ENCODE peak calls at places on chromosomes 4 and X, in four cellular contexts. R, W, B and J are unnamed samples.

GRCh38 chr4:142687547-142688275 is 158.4 kb downstream of the INPP4B start:
- DNase-seq in B (no peak), W (no peak), R (no peak), J (no peak)

GRCh38 chrX:52574416-52575275 is 57.8 kb upstream of the XAGE1B start:
- DNase-seq in B (peak; percentile 23), W (no peak), R (no peak), J (no peak)

GRCh38 chrX:68710870-68711576 is 63.6 kb downstream of the STARD8 start:
- DNase-seq in B (peak; percentile 68), R (no peak), W (peak; percentile 61), J (no peak)

GRCh38 chr4:181301735-181302380 is 941.3 kb upstream of the TENM3 start:
- DNase-seq in R (no peak), B (peak; percentile 73), W (peak; percentile 59), J (no peak)

GRCh38 chr4:39085891-39086290 is 23.9 kb downstream of the KLHL5 start:
- DNase-seq in R (no peak), B (no peak), W (no peak), J (no peak)

GRCh38 chr4:15659768-15660394 is 4.7 kb upstream of the FBXL5 start:
- DNase-seq in W (no peak), R (no peak), B (no peak), J (no peak)

GRCh38 chr4:70637239-70637920 is 8.8 kb downstream of the ENAM start:
- DNase-seq in B (no peak), W (no peak), R (no peak), J (no peak)

GRCh38 chr4:71441186-71442169 is 102.7 kb downstream of the SLC4A4 start:
- DNase-seq in W (no peak), B (no peak), R (no peak), J (no peak)

GRCh38 chrX:102950908-102951866 is 14.1 kb downstream of the RAB40AL start:
- DNase-seq in W (no peak), B (peak; percentile 64), R (peak; percentile 27), J (peak; percentile 27)

GRCh38 chr4:2261110-2261852 is 628 bp downstream of the MXD4 start:
- DNase-seq in R (peak; percentile 61), W (peak; percentile 76), B (peak; percentile 28), J (peak; percentile 64)

GRCh38 chr4:8400641-8401325 is 39.7 kb downstream of the ACOX3 start:
- DNase-seq in W (no peak), B (no peak), R (no peak), J (no peak)

GRCh38 chr4:142549726-142550463 is 296.2 kb downstream of the INPP4B start:
- DNase-seq in B (no peak), W (no peak), R (no peak), J (no peak)

GRCh38 chr4:53919605-53920004 is 144.8 kb downstream of the CHIC2 start:
- DNase-seq in R (no peak), W (no peak), B (no peak), J (no peak)

GRCh38 chr4:34198966-34199365 is 2045.3 kb downstream of the ARAP2 start:
- DNase-seq in R (no peak), W (no peak), B (no peak), J (no peak)

GRCh38 chr4:137692205-137692604 is 159.9 kb upstream of the PCDH18 start:
- DNase-seq in R (no peak), W (no peak), B (no peak), J (no peak)

GRCh38 chr4:176377705-176378302 is 58.0 kb downstream of the SPCS3 start:
- DNase-seq in W (no peak), R (no peak), B (no peak), J (no peak)

GRCh38 chr4:45453258-45453841 is 670.5 kb downstream of the GABRG1 start:
- DNase-seq in B (peak; percentile 36), W (no peak), R (no peak), J (no peak)

GRCh38 chr4:76641758-76642157 is 206.7 kb downstream of the SHROOM3 start:
- DNase-seq in W (no peak), B (no peak), R (no peak), J (no peak)

GRCh38 chr4:155941085-155941484 is 12.6 kb downstream of the CTSO start:
- DNase-seq in W (no peak), R (no peak), B (no peak), J (no peak)

GRCh38 chr4:48633657-48634056 is 143.6 kb downstream of the ZAR1 start:
- DNase-seq in W (no peak), R (no peak), B (no peak), J (no peak)

GRCh38 chr4:187478292-187479205 is 517.0 kb upstream of the ZFP42 start:
- DNase-seq in W (no peak), R (no peak), B (no peak), J (no peak)

GRCh38 chr4:150010525-150011126 is 67.6 kb upstream of the DCLK2 start:
- DNase-seq in B (peak; percentile 67), W (no peak), R (no peak), J (no peak)

GRCh38 chrX:21806691-21807090 is 32.7 kb upstream of the MBTPS2 start:
- DNase-seq in R (no peak), B (no peak), W (no peak), J (no peak)

GRCh38 chr4:184792950-184793555 is 32.7 kb downstream of the ACSL1 start:
- DNase-seq in R (no peak), B (no peak), W (no peak), J (no peak)

GRCh38 chrX:44675364-44676024 is 132.8 kb upstream of the FUNDC1 start:
- DNase-seq in B (no peak), W (peak; percentile 75), R (no peak), J (no peak)

GRCh38 chrX:153830632-153831434 is 489 bp upstream of the PDZD4 start:
- DNase-seq in B (no peak), W (no peak), R (no peak), J (no peak)

GRCh38 chr4:65367306-65367705 is 303.0 kb downstream of the EPHA5 start:
- DNase-seq in R (no peak), W (no peak), B (no peak), J (no peak)

GRCh38 chr4:105145913-105146285 is 777 bp upstream of the TET2 start:
- DNase-seq in B (no peak), R (no peak), W (no peak), J (peak; percentile 48)

GRCh38 chrX:13658602-13659001 is 5.7 kb downstream of the TCEANC start:
- DNase-seq in B (no peak), R (no peak), W (no peak), J (no peak)

GRCh38 chrX:76427560-76428242 is at the start of gene MAGEE1:
- DNase-seq in W (peak; percentile 84), B (peak; percentile 70), R (peak; percentile 61), J (peak; percentile 70)

GRCh38 chrX:20263474-20263873 is 3.2 kb downstream of the RPS6KA3 start:
- DNase-seq in W (no peak), R (no peak), B (no peak), J (no peak)

DNA sequence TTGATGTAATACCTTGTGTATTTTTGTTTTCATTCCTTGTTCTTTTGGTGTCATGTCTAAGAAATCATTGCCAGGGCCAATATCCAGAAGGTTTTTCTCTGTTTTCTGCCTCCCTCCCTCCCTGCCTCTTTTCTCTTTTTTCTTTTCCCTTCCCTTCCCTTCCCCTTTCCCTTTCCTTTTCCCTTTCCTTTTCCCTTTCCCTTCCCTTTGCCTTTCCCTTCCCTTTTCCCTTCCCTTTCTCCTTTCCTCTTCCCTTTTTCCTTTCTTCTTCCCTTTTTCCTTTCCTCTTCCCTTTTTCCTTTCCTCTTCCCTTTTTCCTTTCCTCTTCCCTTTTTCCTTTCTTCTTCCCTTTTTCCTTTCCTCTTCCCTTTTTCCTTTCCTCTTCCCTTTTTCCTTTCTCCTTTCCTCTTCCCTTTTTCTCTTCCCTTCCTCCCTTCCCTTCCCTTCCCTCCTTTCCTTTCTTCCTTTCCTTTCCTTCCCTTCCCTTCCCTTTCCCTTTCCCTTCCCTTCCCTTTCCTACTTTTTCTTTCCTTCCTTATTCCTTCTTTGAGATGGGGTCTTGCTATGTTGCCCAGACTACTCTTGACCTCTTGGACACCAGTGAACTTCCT is 646.1 kb downstream of the RAPGEF2 start:
- DNase-seq in W (no peak), R (no peak), B (no peak), J (no peak)
- TF ChIP-seq CTCF in W (no peak), R (no peak), B (no peak), J (no peak)

DNA sequence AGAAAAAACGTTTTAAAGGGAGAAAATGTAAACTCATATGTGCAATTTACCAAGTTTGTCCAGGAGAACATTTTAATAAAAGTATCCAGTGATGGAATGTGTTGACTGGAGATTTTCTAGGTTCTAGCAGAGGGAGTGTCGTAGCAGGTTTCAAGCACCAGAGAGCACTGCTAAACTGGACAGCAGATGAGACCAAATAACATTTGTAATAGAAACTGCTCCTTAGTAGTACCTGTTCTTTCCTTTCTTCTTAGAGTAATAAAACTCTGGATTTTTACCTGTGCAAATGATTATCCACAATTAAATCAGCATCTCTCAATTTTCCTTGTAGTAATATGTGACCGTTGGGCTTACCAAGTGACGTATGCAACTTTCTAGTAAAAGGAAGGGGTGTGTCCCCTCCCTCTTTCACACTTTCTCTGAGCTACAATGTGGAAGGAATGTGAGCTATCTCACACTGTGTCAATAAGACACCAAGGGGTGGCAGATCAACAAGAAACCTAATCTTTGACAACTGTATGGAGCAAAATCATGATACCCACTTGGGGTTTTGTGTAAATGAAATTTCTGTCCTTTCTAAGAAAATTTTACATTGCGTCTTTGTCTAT is 9.5 kb downstream of the HPGDS start:
- DNase-seq in W (no peak), R (no peak), B (no peak), J (no peak)
- TF ChIP-seq CTCF in W (peak; percentile 45), R (no peak), B (peak; percentile 48), J (no peak)

DNA sequence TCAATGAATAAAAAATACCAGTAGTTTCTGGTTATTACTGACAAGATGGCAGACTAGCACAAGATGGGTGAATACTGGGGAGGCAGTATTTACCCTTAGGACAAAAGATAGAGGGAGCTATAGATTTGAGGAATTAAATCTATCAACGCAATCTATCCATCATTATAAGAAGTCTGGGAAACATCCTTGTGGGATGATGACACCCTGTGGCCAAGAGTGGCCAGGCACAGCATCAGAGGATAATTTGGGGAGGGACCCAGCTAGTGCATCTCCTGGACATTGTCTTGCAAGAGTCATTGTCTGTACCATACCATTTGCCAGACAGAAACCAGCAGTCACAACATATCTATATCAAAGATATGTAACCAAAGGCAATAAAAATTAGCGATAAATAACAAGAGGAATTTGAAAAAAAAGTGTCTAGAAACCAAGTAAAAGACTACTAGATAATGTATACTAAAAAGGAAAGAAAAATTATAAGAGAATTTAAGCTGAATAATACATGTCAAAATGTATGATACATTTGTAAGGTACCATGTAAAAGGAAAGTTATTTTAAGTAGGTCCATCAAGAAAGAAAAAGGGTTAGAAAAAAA is 22.9 kb downstream of the KCTD8 start:
- DNase-seq in B (peak; percentile 53), R (no peak), W (no peak), J (no peak)
- TF ChIP-seq CTCF in B (peak; percentile 69), R (no peak), W (peak; percentile 52), J (no peak)

GRCh38 chr4:22962186-22962786 is 269.5 kb downstream of the GBA3 start:
- DNase-seq in B (peak; percentile 11), W (no peak), R (no peak), J (no peak)
- TF ChIP-seq CTCF in B (peak; percentile 23), W (no peak), R (no peak), J (no peak)